ENCODE peak calls at places on chromosomes 3 and 15, in nine cellular contexts. A is SK-N-SH, P is testis, B is transverse colon, O is keratinocyte, L is tibial nerve, R is tibial artery, D is GM12878, K is cardiac muscle cell. W is an unnamed sample. For H3K27me3 and H3K36me3, the result is how much of the 10 kb centered on the place peaks cover.

GRCh38 chr3:23035927-23036640 is 167.0 kb upstream of the UBE2E2 start:
- DNase-seq in A (no peak), P (no peak), B (peak), O (no peak), L (no peak), R (no peak), D (no peak), K (no peak), W (no peak)

GRCh38 chr3:98243843-98244242 is 20.2 kb upstream of the OR5H6 start:
- DNase-seq in A (no peak), P (no peak), B (no peak), O (no peak), L (no peak), R (no peak), D (no peak), K (no peak), W (no peak)

GRCh38 chr3:187125319-187126031 is 13.8 kb downstream of the RPL39L start:
- DNase-seq in A (no peak), P (no peak), B (no peak), O (no peak), L (no peak), R (no peak), D (peak), K (no peak), W (no peak)

GRCh38 chr3:88617283-88617682 is 467.5 kb downstream of the C3orf38 start:
- DNase-seq in A (no peak), P (no peak), B (no peak), O (no peak), L (no peak), R (no peak), D (no peak), K (no peak), W (no peak)

GRCh38 chr15:99014803-99015676 is 7.4 kb upstream of the PGPEP1L start:
- DNase-seq in A (peak), P (peak), B (peak), O (no peak), L (no peak), R (peak), D (no peak), K (peak), W (peak)

GRCh38 chr3:122961146-122961545 is 66.4 kb downstream of the SEMA5B start:
- DNase-seq in A (no peak), P (no peak), B (peak), O (no peak), L (no peak), R (no peak), D (no peak), K (peak), W (no peak)

GRCh38 chr3:197305854-197306253 is 7.4 kb upstream of the DLG1 start:
- DNase-seq in A (no peak), P (no peak), B (no peak), O (no peak), L (no peak), R (no peak), D (peak), K (peak), W (no peak)

GRCh38 chr15:60854858-60855568 is 374.1 kb downstream of the RORA start:
- DNase-seq in A (no peak), P (no peak), B (no peak), O (peak), L (no peak), R (no peak), D (no peak), K (no peak), W (no peak)

GRCh38 chr3:103684956-103685355 is 1250.1 kb downstream of the ZPLD1 start:
- DNase-seq in A (no peak), P (no peak), B (no peak), O (no peak), L (no peak), R (no peak), D (no peak), K (no peak), W (no peak)

GRCh38 chr15:50883903-50884302 is 24.6 kb upstream of the AP4E1 start:
- DNase-seq in A (no peak), P (no peak), B (peak), O (peak), L (no peak), R (no peak), D (peak), K (peak), W (no peak)

GRCh38 chr3:169146112-169146665 is 517.3 kb downstream of the MECOM start:
- DNase-seq in A (no peak), P (peak), B (peak), O (no peak), L (no peak), R (peak), D (no peak), K (peak), W (peak)

GRCh38 chr15:32677238-32677750 is 35.8 kb downstream of the SCG5 start:
- DNase-seq in A (no peak), P (no peak), B (no peak), O (no peak), L (peak), R (no peak), D (no peak), K (no peak), W (no peak)

GRCh38 chr15:83282859-83283812 is 1.3 kb downstream of the BNC1 start:
- DNase-seq in A (peak), P (peak), B (no peak), O (no peak), L (no peak), R (no peak), D (no peak), K (peak), W (no peak)

GRCh38 chr15:59244337-59244736 is 37.7 kb downstream of the LDHAL6B start:
- DNase-seq in A (no peak), P (no peak), B (no peak), O (no peak), L (no peak), R (no peak), D (peak), K (no peak), W (no peak)

GRCh38 chr15:25178835-25179672 is 224.3 kb downstream of the SNRPN start:
- DNase-seq in A (no peak), P (peak), B (peak), O (no peak), L (no peak), R (no peak), D (no peak), K (no peak), W (peak)

GRCh38 chr15:82812994-82813393 is 3.6 kb downstream of the WHAMM start:
- DNase-seq in A (no peak), P (no peak), B (no peak), O (no peak), L (no peak), R (no peak), D (no peak), K (no peak), W (no peak)

GRCh38 chr3:14132120-14132519 is 7.3 kb downstream of the TMEM43 start:
- DNase-seq in A (no peak), P (no peak), B (no peak), O (no peak), L (no peak), R (no peak), D (no peak), K (no peak), W (no peak)

GRCh38 chr3:130816873-130817445 is 70.3 kb upstream of the PIK3R4 start:
- DNase-seq in A (no peak), P (no peak), B (no peak), O (no peak), L (no peak), R (no peak), D (no peak), K (no peak), W (no peak)

GRCh38 chr3:111594205-111594604 is 941 bp downstream of the ZBED2 start:
- DNase-seq in A (no peak), P (no peak), B (no peak), O (no peak), L (no peak), R (no peak), D (no peak), K (peak), W (no peak)

GRCh38 chr3:187025254-187025655 is 94.9 kb downstream of the ST6GAL1 start:
- DNase-seq in A (no peak), P (no peak), B (no peak), O (no peak), L (no peak), R (no peak), D (no peak), K (no peak), W (no peak)

GRCh38 chr3:4524423-4524769 is 31.2 kb downstream of the ITPR1 start:
- DNase-seq in A (peak), P (no peak), B (no peak), O (no peak), L (no peak), R (no peak), D (no peak), K (peak), W (no peak)

GRCh38 chr15:62549345-62549970 is 384.4 kb upstream of the C2CD4B start:
- DNase-seq in A (peak), P (peak), B (peak), O (no peak), L (no peak), R (no peak), D (no peak), K (peak), W (no peak)

GRCh38 chr15:101397521-101398003 is 91.9 kb downstream of the PCSK6 start:
- DNase-seq in A (no peak), P (no peak), B (no peak), O (no peak), L (no peak), R (no peak), D (no peak), K (peak), W (no peak)

GRCh38 chr3:120448707-120449650 is 1.8 kb downstream of the FSTL1 start:
- DNase-seq in A (no peak), P (no peak), B (peak), O (no peak), L (peak), R (no peak), D (no peak), K (peak), W (peak)

GRCh38 chr15:58504674-58505234 is 73.0 kb downstream of the LIPC start:
- DNase-seq in A (no peak), P (no peak), B (no peak), O (no peak), L (no peak), R (no peak), D (peak), K (no peak), W (no peak)

GRCh38 chr3:24450142-24450932 is 44.3 kb downstream of the THRB start:
- DNase-seq in A (no peak), P (no peak), B (no peak), O (no peak), L (no peak), R (no peak), D (no peak), K (no peak), W (no peak)

GRCh38 chr3:103158183-103158582 is 723.4 kb downstream of the ZPLD1 start:
- DNase-seq in A (no peak), P (no peak), B (no peak), O (no peak), L (no peak), R (no peak), D (no peak), K (no peak), W (no peak)

GRCh38 chr3:11915621-11916417 is 69.1 kb upstream of the TAMM41 start:
- DNase-seq in A (no peak), P (peak), B (no peak), O (no peak), L (no peak), R (no peak), D (no peak), K (no peak), W (no peak)

GRCh38 chr15:49927462-49927861 is 191.6 kb downstream of the ATP8B4 start:
- DNase-seq in A (no peak), P (no peak), B (no peak), O (no peak), L (no peak), R (no peak), D (no peak), K (peak), W (no peak)

GRCh38 chr3:184117649-184118048 is 17.5 kb upstream of the EIF2B5 start:
- DNase-seq in A (no peak), P (no peak), B (no peak), O (no peak), L (no peak), R (no peak), D (no peak), K (peak), W (no peak)

GRCh38 chr3:355622-356021 is 159.1 kb downstream of the CHL1 start:
- DNase-seq in A (no peak), P (no peak), B (peak), O (no peak), L (no peak), R (no peak), D (no peak), K (no peak), W (no peak)

GRCh38 chr15:40093224-40093842 is 15.3 kb downstream of the BMF start:
- DNase-seq in A (no peak), P (no peak), B (no peak), O (no peak), L (no peak), R (peak), D (no peak), K (no peak), W (no peak)

GRCh38 chr3:117184574-117184973 is 475.0 kb downstream of the TUSC7 start:
- DNase-seq in A (no peak), P (no peak), B (no peak), O (no peak), L (no peak), R (no peak), D (no peak), K (no peak), W (no peak)

GRCh38 chr15:77709135-77709886 is 76.6 kb upstream of the LINGO1 start:
- DNase-seq in A (no peak), P (no peak), B (no peak), O (no peak), L (no peak), R (no peak), D (no peak), K (no peak), W (no peak)

GRCh38 chr3:3189102-3189727 is 9.7 kb upstream of the CRBN start:
- DNase-seq in A (peak), P (no peak), B (no peak), O (no peak), L (no peak), R (no peak), D (no peak), K (peak), W (no peak)

GRCh38 chr15:86445750-86446149 is 366.1 kb downstream of the AGBL1 start:
- DNase-seq in A (no peak), P (no peak), B (no peak), O (no peak), L (no peak), R (no peak), D (no peak), K (no peak), W (no peak)

GRCh38 chr3:126526668-126527005 is 2.7 kb downstream of the CHST13 start:
- DNase-seq in A (no peak), P (no peak), B (no peak), O (no peak), L (no peak), R (no peak), D (no peak), K (no peak), W (no peak)

GRCh38 chr3:129314757-129315385 is 36.2 kb downstream of the HMCES start:
- DNase-seq in A (peak), P (peak), B (peak), O (no peak), L (peak), R (peak), D (no peak), K (peak), W (peak)

GRCh38 chr3:129317014-129317771 is 38.5 kb downstream of the HMCES start:
- DNase-seq in A (peak), P (no peak), B (no peak), O (no peak), L (no peak), R (peak), D (no peak), K (no peak), W (no peak)

GRCh38 chr3:129316121-129317013 is 37.7 kb downstream of the HMCES start:
- DNase-seq in A (peak), P (peak), B (peak), O (no peak), L (peak), R (peak), D (no peak), K (peak), W (no peak)

GRCh38 chr3:129313983-129314756 is 35.5 kb downstream of the HMCES start:
- DNase-seq in A (peak), P (no peak), B (peak), O (no peak), L (peak), R (peak), D (no peak), K (peak), W (no peak)

GRCh38 chr3:129315386-129315991 is 36.8 kb downstream of the HMCES start:
- DNase-seq in A (peak), P (peak), B (peak), O (no peak), L (peak), R (peak), D (no peak), K (peak), W (no peak)
- H3K27me3 ChIP-seq in A (under half), P (under half), B (under half), O (under half), L (under half), R (under half), D (under half), K (under half), W (under half)

DNA sequence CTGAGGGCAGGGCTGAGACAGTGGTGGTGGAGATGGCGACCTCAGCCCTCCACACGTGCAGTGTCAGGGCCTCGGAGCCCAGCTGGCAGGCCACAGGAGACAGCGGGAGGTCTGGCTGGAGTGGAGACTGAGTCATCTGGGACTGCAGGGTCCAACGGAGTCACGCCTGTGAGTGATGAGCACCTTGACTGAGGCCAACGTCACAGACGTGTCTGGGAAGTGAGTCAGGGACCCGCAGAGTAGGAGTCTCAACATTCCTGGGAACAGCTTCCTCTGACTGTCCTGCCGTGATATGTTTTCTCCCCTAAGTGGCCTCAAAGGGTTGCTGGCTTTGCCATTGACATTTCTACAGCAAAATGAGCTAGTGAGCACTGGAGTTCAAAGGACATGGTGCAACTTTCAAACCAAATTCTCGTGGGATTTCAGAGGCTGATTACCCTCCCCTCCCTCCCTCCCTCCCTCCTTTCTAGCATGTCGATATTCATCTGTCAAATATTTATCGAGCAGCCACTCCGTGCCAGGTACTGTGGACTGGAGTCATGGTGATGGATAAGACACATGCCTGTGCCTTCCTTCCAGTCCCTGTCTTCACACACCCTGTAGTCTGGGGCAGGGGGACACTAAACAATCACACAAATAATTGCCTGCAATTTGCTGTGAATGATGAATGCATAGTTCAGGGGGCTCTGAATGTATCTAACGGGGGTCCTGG is 53.3 kb upstream of the AMOTL2 start:
- DNase-seq in A (peak), P (no peak), B (no peak), O (peak), L (no peak), R (peak), D (no peak), K (peak), W (no peak)
- H3K4me3 ChIP-seq in A (no peak), P (no peak), B (no peak), O (no peak), L (no peak), R (no peak), D (no peak), K (no peak), W (no peak)

DNA sequence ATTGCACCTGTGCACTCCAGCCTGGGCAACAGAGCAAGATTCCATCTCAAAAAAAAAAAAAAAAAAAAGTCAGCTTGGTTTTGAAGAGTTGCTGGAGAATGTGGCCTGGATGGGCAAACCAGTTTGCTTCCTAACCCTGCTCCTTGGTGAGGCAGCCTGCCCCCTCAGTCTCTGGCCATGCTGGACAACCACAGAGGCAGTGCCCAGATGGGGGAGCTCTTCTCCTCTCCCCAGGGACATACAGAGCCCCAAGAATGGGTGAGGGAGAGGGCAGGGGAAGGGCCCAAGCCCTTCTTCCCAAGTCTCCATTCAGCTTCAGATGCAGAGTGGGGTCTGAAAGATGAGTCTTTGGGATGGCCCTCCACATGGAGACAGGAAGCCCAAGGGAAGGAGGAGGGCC is 27.9 kb downstream of the CD276 start:
- DNase-seq in A (no peak), P (peak), B (no peak), O (no peak), L (no peak), R (no peak), D (no peak), K (peak), W (no peak)
- H3K36me3 ChIP-seq in A (half or more), P (under half), B (under half), O (under half), L (half or more), R (half or more), D (under half), K (under half), W (half or more)

GRCh38 chr3:133717424-133717823 is 28.8 kb upstream of the TF start:
- DNase-seq in A (no peak), P (no peak), B (no peak), O (no peak), L (no peak), R (no peak), D (no peak), K (no peak), W (no peak)
- H3K27me3 ChIP-seq in A (under half), P (under half), B (under half), O (under half), L (under half), R (under half), D (under half), K (under half), W (under half)

GRCh38 chr3:48502728-48503168 is 1.2 kb downstream of the SHISA5 start:
- DNase-seq in A (peak), P (no peak), B (peak), O (no peak), L (peak), R (peak), D (no peak), K (no peak), W (peak)
- H3K4me3 ChIP-seq in A (peak), P (no peak), B (no peak), O (no peak), L (peak), R (peak), D (no peak), K (no peak), W (peak)

GRCh38 chr3:37741644-37742043 is 120.0 kb upstream of the CTDSPL start:
- DNase-seq in A (peak), P (peak), B (peak), O (no peak), L (peak), R (peak), D (no peak), K (peak), W (no peak)
- H3K36me3 ChIP-seq in A (under half), P (under half), B (under half), O (under half), L (under half), R (under half), D (under half), K (under half), W (under half)

GRCh38 chr3:99877180-99877579 is 59.5 kb downstream of the CMSS1 start:
- DNase-seq in A (no peak), P (no peak), B (no peak), O (no peak), L (no peak), R (no peak), D (no peak), K (no peak), W (no peak)
- H3K27me3 ChIP-seq in A (under half), P (under half), B (under half), O (under half), L (under half), R (under half), D (under half), K (under half), W (under half)

GRCh38 chr15:44541282-44541958 is 4.5 kb downstream of the EIF3J start:
- DNase-seq in A (no peak), P (no peak), B (no peak), O (no peak), L (no peak), R (no peak), D (no peak), K (peak), W (no peak)
- H3K4me3 ChIP-seq in A (no peak), P (no peak), B (no peak), O (no peak), L (no peak), R (no peak), D (no peak), K (no peak), W (no peak)

DNA sequence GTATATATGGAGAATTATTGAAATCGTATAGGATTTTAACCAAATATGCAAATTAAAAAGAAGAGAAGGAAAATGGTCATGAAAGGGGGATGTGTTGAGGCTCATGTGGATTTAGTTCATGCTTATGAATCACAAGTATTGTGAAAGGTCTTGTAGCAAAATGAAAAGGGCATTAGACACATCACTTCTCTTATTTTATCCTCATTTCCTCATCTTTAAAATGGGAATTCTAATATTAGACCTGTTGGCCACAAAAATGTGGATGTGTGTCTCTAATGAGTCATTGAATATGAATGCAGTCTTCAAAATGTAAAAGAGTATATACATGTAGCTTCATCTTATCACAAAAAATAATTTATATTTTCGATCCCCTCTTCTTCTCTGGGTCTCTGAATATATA is 14.9 kb upstream of the ALCAM start:
- DNase-seq in A (no peak), P (no peak), B (no peak), O (no peak), L (no peak), R (no peak), D (no peak), K (peak), W (no peak)
- H3K36me3 ChIP-seq in A (under half), P (under half), B (under half), O (under half), L (under half), R (under half), D (under half), K (under half), W (under half)